ENCODE peak calls at places on chromosomes 16 and 17, in ten cellular contexts. B, L, C, G, X, K, O, Y, N and S are unnamed samples.

GRCh38 chr17:57684711-57685498 is 60.2 kb downstream of the CCDC182 start:
- DNase-seq in K (no peak), X (no peak), Y (no peak), C (no peak), G (no peak), L (no peak), O (no peak), B (no peak), N (no peak), S (no peak)

GRCh38 chr17:17778308-17779014 is 58.3 kb downstream of the SREBF1 start:
- DNase-seq in B (no peak), L (no peak), K (no peak), G (no peak), Y (peak; percentile 71), N (peak; percentile 63), O (no peak), X (peak; percentile 69), C (no peak), S (no peak)

GRCh38 chr17:35161281-35161761 is 13.7 kb downstream of the UNC45B start:
- DNase-seq in X (no peak), C (no peak), L (no peak), O (no peak), N (no peak), K (peak; percentile 65), B (peak; percentile 20), Y (peak; percentile 1), G (no peak), S (peak; percentile 21)

GRCh38 chr16:7350801-7351200 is 18.2 kb downstream of the RBFOX1 start:
- DNase-seq in B (no peak), X (no peak), O (no peak), Y (no peak), K (no peak), G (no peak), L (no peak), N (no peak), C (no peak), S (no peak)

GRCh38 chr17:49260011-49260921 is 29.7 kb upstream of the PHOSPHO1 start:
- DNase-seq in B (peak; percentile 51), G (peak; percentile 44), K (peak; percentile 40), X (peak; percentile 92), N (peak; percentile 24), C (peak; percentile 82), O (peak; percentile 95), L (peak; percentile 78), Y (peak; percentile 73), S (peak; percentile 49)

GRCh38 chr16:51161440-51162195 is 10.5 kb upstream of the SALL1 start:
- DNase-seq in X (peak; percentile 53), C (no peak), Y (no peak), B (no peak), G (no peak), K (no peak), N (no peak), O (no peak), L (no peak), S (peak; percentile 2)

GRCh38 chr17:42984486-42984885 is 4.1 kb downstream of the RUNDC1 start:
- DNase-seq in K (no peak), Y (no peak), N (no peak), G (no peak), O (no peak), C (no peak), X (no peak), L (no peak), B (no peak), S (no peak)

GRCh38 chr16:68450741-68451140 is 2.4 kb upstream of the SMPD3 start:
- DNase-seq in L (no peak), Y (no peak), N (no peak), B (no peak), K (no peak), O (no peak), C (no peak), X (no peak), G (no peak), S (no peak)

GRCh38 chr17:44095647-44096496 is 25.3 kb downstream of the G6PC3 start:
- DNase-seq in G (no peak), N (peak; percentile 51), Y (no peak), L (peak; percentile 61), K (no peak), C (peak; percentile 92), B (no peak), O (no peak), X (peak; percentile 79), S (peak; percentile 30)

GRCh38 chr16:73890524-73891500 is 405.8 kb upstream of the PSMD7 start:
- DNase-seq in O (no peak), G (no peak), B (no peak), C (peak; percentile 62), L (no peak), X (no peak), N (no peak), Y (no peak), K (no peak), S (no peak)

GRCh38 chr16:48206594-48207242 is 37.4 kb upstream of the LONP2 start:
- DNase-seq in G (no peak), K (no peak), B (no peak), Y (peak; percentile 13), L (no peak), X (no peak), O (no peak), C (no peak), N (no peak), S (peak; percentile 54)

GRCh38 chr17:1365445-1366039 is 34.5 kb downstream of the YWHAE start:
- DNase-seq in C (peak; percentile 84), B (peak; percentile 58), O (no peak), X (peak; percentile 94), Y (peak; percentile 76), G (peak; percentile 60), K (peak; percentile 80), N (peak; percentile 62), L (peak; percentile 65), S (peak; percentile 84)

GRCh38 chr17:18226284-18226945 is 980 bp downstream of the LLGL1 start:
- DNase-seq in K (no peak), C (no peak), G (no peak), X (peak; percentile 46), B (no peak), L (no peak), N (no peak), O (no peak), Y (no peak), S (no peak)

GRCh38 chr17:19508327-19508867 is 25.3 kb upstream of the SLC47A1 start:
- DNase-seq in Y (peak; percentile 72), C (peak; percentile 53), G (no peak), L (peak; percentile 26), K (no peak), B (peak; percentile 59), X (no peak), O (peak; percentile 79), N (no peak), S (no peak)

GRCh38 chr17:9244066-9245052 is 223.0 kb downstream of the NTN1 start:
- DNase-seq in B (no peak), O (peak; percentile 43), N (no peak), C (no peak), K (no peak), Y (peak; percentile 92), X (peak; percentile 80), L (no peak), G (no peak), S (no peak)
- H3K4me1 ChIP-seq in B (peaks cover 9% of the 10 kb centered on the region), O (peaks cover 16% of the 10 kb centered on the region), N (peaks cover 23% of the 10 kb centered on the region), C (peaks cover 4% of the 10 kb centered on the region), K (peaks cover 7% of the 10 kb centered on the region), Y (peaks cover 44% of the 10 kb centered on the region), X (peaks cover 41% of the 10 kb centered on the region), L (peaks cover 12% of the 10 kb centered on the region), G (no peaks in the 10 kb centered on the region), S (peaks cover 10% of the 10 kb centered on the region)

GRCh38 chr16:78732693-78733092 is 633.2 kb downstream of the WWOX start:
- DNase-seq in X (no peak), N (no peak), B (no peak), O (no peak), K (no peak), G (no peak), L (no peak), C (no peak), Y (no peak), S (no peak)

GRCh38 chr16:78731785-78732184 is 632.3 kb downstream of the WWOX start:
- DNase-seq in B (no peak), N (no peak), K (no peak), G (no peak), L (no peak), C (no peak), X (no peak), Y (no peak), O (no peak), S (no peak)

GRCh38 chr16:78729687-78730086 is 630.2 kb downstream of the WWOX start:
- DNase-seq in L (no peak), G (no peak), N (no peak), O (no peak), K (no peak), C (no peak), X (no peak), B (no peak), Y (no peak), S (no peak)

GRCh38 chr16:78727536-78727935 is 628.1 kb downstream of the WWOX start:
- DNase-seq in B (no peak), G (no peak), N (no peak), Y (no peak), L (no peak), O (no peak), C (no peak), K (no peak), X (no peak), S (peak; percentile 78)
- H3K36me3 ChIP-seq in B (no peaks in the 10 kb centered on the region), G (no peaks in the 10 kb centered on the region), N (no peaks in the 10 kb centered on the region), Y (no peaks in the 10 kb centered on the region), L (no peaks in the 10 kb centered on the region), O (no peaks in the 10 kb centered on the region), C (no peaks in the 10 kb centered on the region), K (no peaks in the 10 kb centered on the region), X (no peaks in the 10 kb centered on the region), S (no peaks in the 10 kb centered on the region)

DNA sequence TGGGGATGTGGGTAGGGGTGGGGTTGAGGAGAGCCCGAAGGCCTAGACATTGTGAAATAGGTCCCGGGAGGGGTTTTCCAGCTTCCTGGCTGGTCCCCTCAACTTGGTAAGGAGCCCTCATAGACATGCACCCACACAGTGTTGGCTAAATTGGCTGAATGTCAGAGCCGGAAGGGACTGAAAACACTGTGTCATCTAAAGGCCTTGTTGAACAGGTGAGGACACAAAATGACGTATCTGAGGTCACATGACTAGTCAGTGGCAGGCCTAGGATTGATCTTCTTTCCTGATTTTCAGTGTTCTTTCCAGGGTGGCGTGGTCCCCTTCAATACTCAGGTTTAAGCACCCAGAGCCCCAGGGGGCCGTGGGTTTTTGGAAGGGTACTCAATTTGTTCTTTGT is 27.6 kb downstream of the ITGB3 start:
- DNase-seq in N (no peak), B (no peak), O (no peak), K (no peak), C (no peak), G (peak; percentile 59), Y (no peak), X (no peak), L (peak; percentile 42), S (no peak)
- H3K4me1 ChIP-seq in N (peaks cover 32% of the 10 kb centered on the region), B (no peaks in the 10 kb centered on the region), O (peaks cover 54% of the 10 kb centered on the region), K (no peaks in the 10 kb centered on the region), C (peaks cover 7% of the 10 kb centered on the region), G (peaks cover 8% of the 10 kb centered on the region), Y (peaks cover 50% of the 10 kb centered on the region), X (peaks cover 41% of the 10 kb centered on the region), L (peaks cover 43% of the 10 kb centered on the region), S (no peaks in the 10 kb centered on the region)

DNA sequence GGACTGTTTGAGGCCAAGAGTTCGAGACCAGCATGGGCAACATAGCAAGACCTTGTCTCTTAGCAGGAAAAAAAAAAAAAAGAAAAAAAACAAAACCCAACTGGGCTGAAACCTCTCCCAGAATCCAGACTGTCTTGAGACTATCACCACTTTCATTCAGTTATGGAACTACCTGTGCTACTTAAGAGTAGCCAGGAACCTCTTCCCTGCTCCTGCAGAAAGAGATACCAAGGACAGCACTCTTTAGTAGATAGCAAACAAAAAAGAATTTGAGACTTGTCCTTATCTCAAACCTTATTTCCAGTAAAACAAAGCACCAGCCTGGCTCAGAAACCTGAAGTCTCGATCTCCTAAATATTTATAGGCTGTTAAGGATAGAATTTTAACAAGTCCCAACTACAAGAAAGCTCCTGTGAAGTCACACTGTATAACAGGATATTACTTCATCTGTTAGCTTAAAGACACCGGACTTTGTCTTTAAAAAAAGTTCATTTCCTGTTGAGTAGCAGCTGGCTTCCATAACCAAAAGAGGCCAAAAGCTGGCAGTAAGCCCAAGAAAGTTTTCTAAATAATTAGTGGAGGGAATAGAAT is 5.1 kb downstream of the CDR2 start:
- DNase-seq in G (no peak), Y (no peak), K (peak; percentile 42), O (no peak), X (peak; percentile 64), C (no peak), N (no peak), L (no peak), B (no peak), S (peak; percentile 66)
- H3K36me3 ChIP-seq in G (no peaks in the 10 kb centered on the region), Y (peaks cover 5% of the 10 kb centered on the region), K (peaks cover 14% of the 10 kb centered on the region), O (no peaks in the 10 kb centered on the region), X (peaks cover 7% of the 10 kb centered on the region), C (no peaks in the 10 kb centered on the region), N (peaks cover 6% of the 10 kb centered on the region), L (peaks cover 5% of the 10 kb centered on the region), B (no peaks in the 10 kb centered on the region), S (peaks cover 4% of the 10 kb centered on the region)